ENCODE peak calls at places on chromosomes 13 and 19, in eight cellular contexts. V is Calu3, Y is kidney, B is HCEC 1CT, W is lower lobe of right lung, C is astrocyte, J is left cardiac atrium, T is transverse colon. M is an unnamed sample.

GRCh38 chr19:35716985-35717664 is 678 bp upstream of the KMT2B start:
- DNase-seq in V (peak), Y (peak), B (peak), W (peak), C (peak), J (peak), T (peak), M (peak)

GRCh38 chr13:66714795-66715194 is 515.3 kb downstream of the PCDH9 start:
- DNase-seq in V (no peak), Y (no peak), B (peak), W (no peak), C (no peak), J (no peak), T (no peak), M (peak)

GRCh38 chr13:49419292-49419691 is 24.6 kb downstream of the CAB39L start:
- DNase-seq in V (no peak), Y (no peak), B (peak), W (no peak), C (peak), J (no peak), T (no peak), M (peak)

GRCh38 chr13:64928704-64929499 is 2301.2 kb downstream of the PCDH9 start:
- DNase-seq in V (no peak), Y (no peak), B (no peak), W (no peak), C (peak), J (no peak), T (no peak), M (peak)

GRCh38 chr13:96460571-96460970 is 370.7 kb downstream of the HS6ST3 start:
- DNase-seq in V (no peak), Y (no peak), B (peak), W (no peak), C (no peak), J (no peak), T (no peak), M (no peak)

GRCh38 chr13:28705734-28706133 is 13.0 kb downstream of the SLC46A3 start:
- DNase-seq in V (no peak), Y (no peak), B (peak), W (no peak), C (no peak), J (no peak), T (no peak), M (no peak)

GRCh38 chr19:2053601-2054389 is 2.8 kb upstream of the MKNK2 start:
- DNase-seq in V (no peak), Y (peak), B (peak), W (peak), C (no peak), J (peak), T (peak), M (no peak)

GRCh38 chr19:8640402-8641004 is 10.1 kb downstream of the NFILZ start:
- DNase-seq in V (peak), Y (no peak), B (no peak), W (peak), C (no peak), J (peak), T (peak), M (no peak)

GRCh38 chr19:4980087-4980486 is 11.2 kb downstream of the KDM4B start:
- DNase-seq in V (no peak), Y (no peak), B (peak), W (no peak), C (peak), J (no peak), T (no peak), M (peak)

GRCh38 chr13:33281951-33282595 is 3.5 kb downstream of the STARD13 start:
- DNase-seq in V (no peak), Y (no peak), B (peak), W (no peak), C (peak), J (no peak), T (no peak), M (peak)

GRCh38 chr13:78621086-78621485 is 17.7 kb upstream of the POU4F1 start:
- DNase-seq in V (no peak), Y (no peak), B (no peak), W (no peak), C (no peak), J (no peak), T (no peak), M (no peak)

GRCh38 chr13:21675095-21676007 is 4.5 kb downstream of the FGF9 start:
- DNase-seq in V (peak), Y (peak), B (no peak), W (peak), C (no peak), J (peak), T (peak), M (no peak)

GRCh38 chr19:41264581-41265375 is 606 bp downstream of the HNRNPUL1 start:
- DNase-seq in V (peak), Y (peak), B (peak), W (peak), C (peak), J (peak), T (peak), M (peak)